ENCODE peak calls at places on chromosomes 12 and 14, in five cellular contexts. T is GM12878, O is esophagus muscularis mucosa, A is HCT116, U is suprapubic skin. Y is an unnamed sample. For H3K4me1 and H3K9me3, the result is how much of the 10 kb centered on the place peaks cover.

GRCh38 chr12:117119592-117120198 is 20.5 kb upstream of the TESC start:
- DNase-seq in T (no peak), O (no peak), A (peak), U (no peak), Y (no peak)

GRCh38 chr12:12890815-12891645 is at the start of gene GPRC5A:
- DNase-seq in T (no peak), O (peak), A (peak), U (peak), Y (peak)

GRCh38 chr12:58176296-58176869 is 235.0 kb downstream of the ATP23 start:
- DNase-seq in T (no peak), O (no peak), A (peak), U (no peak), Y (no peak)

GRCh38 chr14:25955772-25956171 is 642.1 kb downstream of the NOVA1 start:
- DNase-seq in T (no peak), O (no peak), A (no peak), U (no peak), Y (no peak)

GRCh38 chr14:37122919-37123639 is 49.3 kb downstream of the SLC25A21 start:
- DNase-seq in T (no peak), O (no peak), A (no peak), U (no peak), Y (no peak)

GRCh38 chr12:31362115-31362758 is 36.3 kb upstream of the SINHCAF start:
- DNase-seq in T (no peak), O (no peak), A (no peak), U (no peak), Y (no peak)

GRCh38 chr12:52622349-52622748 is 4.0 kb upstream of the KRT73 start:
- DNase-seq in T (no peak), O (peak), A (no peak), U (no peak), Y (peak)

GRCh38 chr14:75249958-75250336 is 28.7 kb upstream of the FOS start:
- DNase-seq in T (no peak), O (no peak), A (no peak), U (no peak), Y (no peak)

GRCh38 chr12:105228494-105228893 is 7.5 kb downstream of the APPL2 start:
- DNase-seq in T (no peak), O (no peak), A (no peak), U (no peak), Y (no peak)

GRCh38 chr12:51905507-51906438 is 1.5 kb upstream of the ACVRL1 start:
- DNase-seq in T (no peak), O (no peak), A (no peak), U (peak), Y (peak)

GRCh38 chr14:68042591-68043210 is 223.1 kb downstream of the RAD51B start:
- DNase-seq in T (no peak), O (no peak), A (no peak), U (no peak), Y (no peak)

GRCh38 chr12:1127021-1127420 is 136.0 kb downstream of the ERC1 start:
- DNase-seq in T (no peak), O (no peak), A (no peak), U (no peak), Y (no peak)

GRCh38 chr14:23863836-23864235 is 89.7 kb upstream of the DHRS4 start:
- DNase-seq in T (no peak), O (no peak), A (no peak), U (no peak), Y (no peak)

GRCh38 chr14:104685216-104685997 is 4.0 kb upstream of the INF2 start:
- DNase-seq in T (no peak), O (no peak), A (no peak), U (no peak), Y (no peak)

GRCh38 chr12:47955059-47955458 is 8.3 kb upstream of the TMEM106C start:
- DNase-seq in T (no peak), O (no peak), A (no peak), U (no peak), Y (no peak)

GRCh38 chr12:107584523-107584922 is 101.1 kb upstream of the PWP1 start:
- DNase-seq in T (no peak), O (no peak), A (no peak), U (no peak), Y (no peak)

GRCh38 chr14:71355324-71356201 is 448.3 kb downstream of the PCNX1 start:
- DNase-seq in T (no peak), O (no peak), A (no peak), U (no peak), Y (no peak)

GRCh38 chr12:51399893-51400292 is 8.7 kb upstream of the GALNT6 start:
- DNase-seq in T (no peak), O (no peak), A (no peak), U (no peak), Y (peak)

GRCh38 chr12:59847127-59847526 is 251.3 kb downstream of the SLC16A7 start:
- DNase-seq in T (no peak), O (no peak), A (no peak), U (no peak), Y (no peak)

GRCh38 chr12:89893972-89894706 is 185.5 kb upstream of the ATP2B1 start:
- DNase-seq in T (no peak), O (no peak), A (no peak), U (no peak), Y (no peak)

GRCh38 chr12:110107369-110108281 is 16.5 kb upstream of the IFT81 start:
- DNase-seq in T (no peak), O (no peak), A (no peak), U (no peak), Y (no peak)

GRCh38 chr12:25323774-25324086 is 73.0 kb upstream of the KRAS start:
- DNase-seq in T (no peak), O (no peak), A (no peak), U (no peak), Y (no peak)

GRCh38 chr14:21026251-21026987 is 1.6 kb upstream of the NDRG2 start:
- DNase-seq in T (no peak), O (no peak), A (no peak), U (no peak), Y (no peak)

GRCh38 chr12:59067068-59067467 is 146.8 kb upstream of the LRIG3 start:
- DNase-seq in T (no peak), O (no peak), A (no peak), U (no peak), Y (no peak)

GRCh38 chr12:123142948-123143752 is 7.7 kb downstream of the PITPNM2 start:
- DNase-seq in T (no peak), O (no peak), A (peak), U (peak), Y (no peak)

GRCh38 chr14:104660597-104660996 is 28.8 kb upstream of the INF2 start:
- DNase-seq in T (no peak), O (no peak), A (no peak), U (no peak), Y (no peak)

GRCh38 chr14:76686646-76687045 is 74.6 kb upstream of the VASH1 start:
- DNase-seq in T (no peak), O (no peak), A (no peak), U (no peak), Y (no peak)

GRCh38 chr12:132261328-132262138 is 67.9 kb downstream of the GALNT9 start:
- DNase-seq in T (no peak), O (no peak), A (no peak), U (no peak), Y (no peak)

GRCh38 chr14:33949051-33950037 is 1.5 kb downstream of the EGLN3 start:
- DNase-seq in T (no peak), O (no peak), A (no peak), U (no peak), Y (no peak)

GRCh38 chr12:50634379-50634778 is 129.5 kb upstream of the ATF1 start:
- DNase-seq in T (no peak), O (no peak), A (no peak), U (no peak), Y (no peak)

GRCh38 chr14:32403688-32404087 is 74.6 kb downstream of the AKAP6 start:
- DNase-seq in T (no peak), O (no peak), A (no peak), U (no peak), Y (no peak)

GRCh38 chr12:123986374-123986920 is 13.4 kb downstream of the ZNF664 start:
- DNase-seq in T (no peak), O (peak), A (no peak), U (no peak), Y (no peak)

GRCh38 chr12:97426485-97427116 is 36.0 kb upstream of the RMST start:
- DNase-seq in T (no peak), O (no peak), A (no peak), U (no peak), Y (no peak)

GRCh38 chr14:92647499-92648279 is 100.7 kb downstream of the LGMN start:
- DNase-seq in T (no peak), O (no peak), A (no peak), U (no peak), Y (no peak)

GRCh38 chr14:92649066-92649465 is 99.4 kb downstream of the LGMN start:
- DNase-seq in T (no peak), O (no peak), A (no peak), U (no peak), Y (no peak)

GRCh38 chr14:92645841-92646478 is 102.5 kb downstream of the LGMN start:
- DNase-seq in T (no peak), O (no peak), A (no peak), U (no peak), Y (no peak)

GRCh38 chr14:92644601-92645515 is 103.6 kb downstream of the LGMN start:
- DNase-seq in T (no peak), O (no peak), A (no peak), U (no peak), Y (no peak)

GRCh38 chr14:92646952-92647461 is 101.4 kb downstream of the LGMN start:
- DNase-seq in T (no peak), O (no peak), A (no peak), U (no peak), Y (no peak)
- TF ChIP-seq POLR2AphosphoS5 in T (no peak), O (peak), A (no peak), U (no peak), Y (no peak)

GRCh38 chr14:97833291-97833690 is 1036.1 kb downstream of the VRK1 start:
- DNase-seq in T (no peak), O (no peak), A (no peak), U (no peak), Y (no peak)
- H3K4me1 ChIP-seq in T (under half), O (under half), A (under half), U (under half), Y (under half)

GRCh38 chr12:34294137-34294536 is 271.8 kb downstream of the ALG10 start:
- DNase-seq in T (no peak), O (no peak), A (no peak), U (no peak), Y (no peak)

GRCh38 chr12:34292736-34293625 is 270.7 kb downstream of the ALG10 start:
- DNase-seq in T (no peak), O (no peak), A (no peak), U (peak), Y (no peak)

GRCh38 chr12:34295366-34296142 is 273.3 kb downstream of the ALG10 start:
- DNase-seq in T (no peak), O (no peak), A (no peak), U (no peak), Y (no peak)

GRCh38 chr12:34296143-34297041 is 274.1 kb downstream of the ALG10 start:
- DNase-seq in T (no peak), O (no peak), A (no peak), U (peak), Y (no peak)

GRCh38 chr12:34294671-34295365 is 272.5 kb downstream of the ALG10 start:
- DNase-seq in T (no peak), O (no peak), A (no peak), U (no peak), Y (no peak)
- H3K9me3 ChIP-seq in T (under half), O (under half), A (under half), U (under half), Y (under half)

DNA sequence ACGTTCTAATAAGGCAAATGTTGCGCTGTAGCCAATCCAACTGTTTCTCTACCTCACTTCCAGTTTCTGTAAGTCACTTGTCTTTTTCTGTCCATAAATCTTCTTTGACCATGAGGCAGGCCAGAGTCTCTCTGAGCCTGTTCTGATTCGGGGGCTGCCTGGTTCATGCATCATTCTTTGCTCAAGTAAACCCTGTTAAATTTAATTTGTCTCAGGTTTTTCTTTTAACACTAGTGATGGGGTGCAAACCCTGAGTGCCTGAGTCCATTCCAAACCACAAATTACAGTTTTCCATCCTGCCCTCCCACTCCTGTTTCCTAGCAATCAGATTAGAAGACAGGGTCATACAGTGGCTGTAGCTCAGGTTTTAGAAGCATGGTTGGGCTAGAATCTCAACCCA is 41.9 kb downstream of the VWF start:
- DNase-seq in T (no peak), O (no peak), A (no peak), U (no peak), Y (no peak)
- TF ChIP-seq POLR2AphosphoS5 in T (no peak), O (no peak), A (no peak), U (no peak), Y (no peak)

GRCh38 chr12:64624035-64624434 is 13.7 kb downstream of the RASSF3 start:
- DNase-seq in T (no peak), O (no peak), A (no peak), U (no peak), Y (no peak)

GRCh38 chr12:64633186-64633939 is 23.1 kb downstream of the RASSF3 start:
- DNase-seq in T (no peak), O (no peak), A (no peak), U (no peak), Y (no peak)

GRCh38 chr12:64625243-64626077 is 15.2 kb downstream of the RASSF3 start:
- DNase-seq in T (peak), O (no peak), A (peak), U (peak), Y (no peak)

GRCh38 chr12:64631197-64631596 is 20.9 kb downstream of the RASSF3 start:
- DNase-seq in T (no peak), O (no peak), A (no peak), U (no peak), Y (no peak)

GRCh38 chr12:64627781-64628180 is 17.5 kb downstream of the RASSF3 start:
- DNase-seq in T (no peak), O (no peak), A (no peak), U (no peak), Y (no peak)
- H3K4me1 ChIP-seq in T (under half), O (under half), A (under half), U (under half), Y (under half)

DNA sequence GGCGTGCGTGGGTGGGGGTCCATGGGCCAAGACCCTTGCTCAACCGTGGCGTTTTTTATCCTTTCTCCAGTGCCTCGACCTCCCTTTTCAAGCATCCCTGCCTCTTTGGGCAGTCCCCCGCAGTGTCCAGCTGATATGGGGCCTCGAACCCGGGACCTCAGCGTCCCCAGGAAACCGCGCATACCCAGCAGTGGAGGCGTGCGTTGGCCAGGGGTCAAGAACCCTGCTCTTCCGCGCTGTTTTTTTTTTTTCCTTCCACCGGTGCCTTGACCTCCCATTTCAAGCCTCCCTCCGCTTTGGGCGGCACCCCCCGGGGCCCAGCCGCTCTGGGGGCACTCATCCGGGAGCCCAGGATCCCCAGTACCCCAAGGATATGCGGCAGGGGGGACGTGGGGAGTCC is 325.8 kb downstream of the ALG10 start:
- DNase-seq in T (no peak), O (no peak), A (no peak), U (no peak), Y (no peak)
- H3K9me3 ChIP-seq in T (under half), O (under half), A (under half), U (half or more), Y (under half)

DNA sequence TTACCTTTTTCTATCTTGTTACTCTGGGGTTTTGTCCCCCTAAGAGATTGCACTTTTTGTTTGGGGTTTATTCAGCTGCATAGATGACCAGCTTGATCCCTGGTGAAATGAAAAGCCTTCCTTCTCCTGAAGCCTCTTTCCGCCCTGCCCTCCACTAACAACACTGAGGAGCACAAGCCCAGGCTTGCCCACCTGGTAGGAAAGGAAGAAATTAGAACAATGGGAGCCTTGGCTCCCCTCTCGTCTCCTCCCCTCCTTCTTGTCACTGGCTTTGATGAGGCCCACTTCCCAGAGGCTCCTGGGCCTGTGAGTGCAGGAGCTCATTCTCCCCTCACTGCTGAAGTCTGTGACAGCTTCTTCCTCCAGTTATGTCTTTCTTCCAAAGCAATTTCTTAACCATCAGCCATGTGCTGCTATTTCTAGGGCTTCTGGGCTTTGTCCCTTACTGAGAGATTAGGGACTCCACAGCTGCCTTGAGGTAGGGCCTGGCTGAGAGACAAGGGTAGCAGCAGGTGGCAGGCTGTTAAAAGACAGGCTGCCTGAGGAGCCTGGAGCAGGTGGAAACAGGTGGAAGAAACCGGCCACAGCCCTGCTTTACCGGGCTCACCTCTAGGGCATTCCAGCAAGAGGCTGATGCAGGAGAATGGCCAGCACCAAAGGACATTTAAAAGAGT is 53.7 kb upstream of the SRSF5 start:
- DNase-seq in T (no peak), O (no peak), A (no peak), U (no peak), Y (no peak)
- TF ChIP-seq POLR2AphosphoS5 in T (no peak), O (no peak), A (no peak), U (no peak), Y (peak)

DNA sequence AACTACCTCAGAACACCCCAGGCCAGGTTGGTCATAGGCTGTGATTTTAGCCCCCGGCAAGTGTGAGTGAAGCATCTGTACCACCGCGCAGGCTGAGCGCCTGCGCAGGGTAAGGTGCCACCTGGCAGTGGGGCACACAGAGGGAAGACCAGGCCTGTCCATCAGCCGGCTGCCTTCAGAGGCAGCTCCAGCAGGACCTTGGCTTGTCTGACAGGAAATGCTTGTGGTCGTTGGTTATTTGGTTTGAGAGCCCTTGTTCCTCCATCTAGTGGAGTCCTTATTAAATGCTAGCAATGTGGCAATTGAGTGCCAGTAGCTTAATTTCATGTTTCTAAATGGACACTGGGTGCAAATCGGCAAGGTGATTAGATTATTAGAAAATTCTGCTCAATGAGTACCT is 27.5 kb downstream of the SLC25A29 start:
- DNase-seq in T (no peak), O (no peak), A (no peak), U (no peak), Y (no peak)
- H3K4me1 ChIP-seq in T (under half), O (under half), A (under half), U (under half), Y (under half)

DNA sequence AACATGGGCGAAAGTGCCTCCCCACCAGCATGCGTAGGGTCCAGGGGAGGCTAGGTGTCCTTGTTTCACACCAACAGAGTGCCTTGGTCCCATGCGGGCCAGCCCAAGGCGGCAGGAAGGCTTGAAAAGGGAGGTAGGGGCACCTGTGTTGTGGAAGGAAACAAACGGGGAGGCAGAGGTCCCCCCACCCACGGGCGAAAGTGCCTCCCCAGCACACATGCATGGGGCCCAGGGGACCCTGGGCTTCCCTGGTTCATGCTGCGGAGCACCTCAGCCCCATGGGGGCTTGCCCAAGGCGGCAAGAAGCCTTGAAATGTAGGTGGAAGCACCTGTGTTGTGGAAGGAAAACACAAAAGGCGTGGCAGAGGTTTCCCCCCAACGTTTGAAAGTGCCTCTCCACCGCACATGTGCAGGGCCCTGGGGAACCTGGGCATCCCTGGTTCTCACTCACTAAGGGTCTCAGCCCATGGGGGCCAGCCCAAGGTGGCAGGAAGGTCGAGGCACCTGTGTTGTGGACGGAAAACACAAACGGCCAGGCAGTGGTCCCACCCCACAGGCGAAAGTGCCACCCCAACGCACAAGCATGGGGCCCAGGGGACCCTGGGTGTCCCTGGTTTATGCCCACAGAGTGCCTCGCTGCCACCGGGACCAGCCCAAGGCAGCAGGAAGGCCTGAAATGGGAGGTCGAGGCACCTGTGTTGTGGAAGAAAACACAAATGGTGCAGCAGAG is 374.7 kb downstream of the ALG10 start:
- DNase-seq in T (no peak), O (peak), A (no peak), U (peak), Y (peak)
- H3K9me3 ChIP-seq in T (under half), O (under half), A (under half), U (under half), Y (under half)

Y was measured in vagina.